ENCODE peak calls at places on chromosome X, in five cellular contexts. One of them, this sample, is unnamed.

GRCh38 chrX:119759333-119759766 is 962 bp downstream of the SOWAHD start:
- DNase-seq in upper lobe of right lung: no peak
- DNase-seq in NK-92 treated with Interleukin-12 subunit alpha and Interleukin-12 subunit beta, amount 100 ng/mL, for 24 hours: no peak
- DNase-seq in lung: no peak
- DNase-seq in GM23248: no peak
- DNase-seq in this sample: no peak

GRCh38 chrX:141760761-141761160 is 62.2 kb upstream of the SPANXD start:
- DNase-seq in upper lobe of right lung: no peak
- DNase-seq in NK-92 treated with Interleukin-12 subunit alpha and Interleukin-12 subunit beta, amount 100 ng/mL, for 24 hours: no peak
- DNase-seq in lung: no peak
- DNase-seq in GM23248: no peak
- DNase-seq in this sample: no peak

GRCh38 chrX:86148024-86148511 is at the start of gene DACH2:
- DNase-seq in upper lobe of right lung: peak; percentile 85
- DNase-seq in NK-92 treated with Interleukin-12 subunit alpha and Interleukin-12 subunit beta, amount 100 ng/mL, for 24 hours: no peak
- DNase-seq in lung: peak; percentile 64
- DNase-seq in GM23248: peak; percentile 49
- DNase-seq in this sample: no peak

GRCh38 chrX:148938348-148938747 is 437.9 kb downstream of the AFF2 start:
- DNase-seq in upper lobe of right lung: no peak
- DNase-seq in NK-92 treated with Interleukin-12 subunit alpha and Interleukin-12 subunit beta, amount 100 ng/mL, for 24 hours: no peak
- DNase-seq in lung: no peak
- DNase-seq in GM23248: no peak
- DNase-seq in this sample: no peak

GRCh38 chrX:150182176-150182575 is 180.9 kb upstream of the MAMLD1 start:
- DNase-seq in upper lobe of right lung: no peak
- DNase-seq in NK-92 treated with Interleukin-12 subunit alpha and Interleukin-12 subunit beta, amount 100 ng/mL, for 24 hours: no peak
- DNase-seq in lung: no peak
- DNase-seq in GM23248: peak; percentile 36
- DNase-seq in this sample: no peak

GRCh38 chrX:44244008-44244407 is 99.5 kb downstream of the EFHC2 start:
- DNase-seq in upper lobe of right lung: no peak
- DNase-seq in NK-92 treated with Interleukin-12 subunit alpha and Interleukin-12 subunit beta, amount 100 ng/mL, for 24 hours: no peak
- DNase-seq in lung: no peak
- DNase-seq in GM23248: peak; percentile 56
- DNase-seq in this sample: no peak

GRCh38 chrX:64204701-64205440 is 637 bp downstream of the AMER1 start:
- DNase-seq in upper lobe of right lung: peak; percentile 69
- DNase-seq in NK-92 treated with Interleukin-12 subunit alpha and Interleukin-12 subunit beta, amount 100 ng/mL, for 24 hours: no peak
- DNase-seq in lung: peak; percentile 29
- DNase-seq in GM23248: peak; percentile 71
- DNase-seq in this sample: no peak

GRCh38 chrX:22122510-22122909 is 90.4 kb downstream of the PHEX start:
- DNase-seq in upper lobe of right lung: no peak
- DNase-seq in NK-92 treated with Interleukin-12 subunit alpha and Interleukin-12 subunit beta, amount 100 ng/mL, for 24 hours: no peak
- DNase-seq in lung: no peak
- DNase-seq in GM23248: peak; percentile 76
- DNase-seq in this sample: no peak

GRCh38 chrX:133258481-133258880 is 40.3 kb upstream of the TFDP3 start:
- DNase-seq in upper lobe of right lung: no peak
- DNase-seq in NK-92 treated with Interleukin-12 subunit alpha and Interleukin-12 subunit beta, amount 100 ng/mL, for 24 hours: no peak
- DNase-seq in lung: no peak
- DNase-seq in GM23248: peak; percentile 68
- DNase-seq in this sample: no peak

GRCh38 chrX:22691966-22692565 is 307.7 kb upstream of the DDX53 start:
- DNase-seq in upper lobe of right lung: no peak
- DNase-seq in NK-92 treated with Interleukin-12 subunit alpha and Interleukin-12 subunit beta, amount 100 ng/mL, for 24 hours: no peak
- DNase-seq in lung: no peak
- DNase-seq in GM23248: no peak
- DNase-seq in this sample: no peak

GRCh38 chrX:17846045-17846444 is 15.1 kb downstream of the RAI2 start:
- DNase-seq in upper lobe of right lung: no peak
- DNase-seq in NK-92 treated with Interleukin-12 subunit alpha and Interleukin-12 subunit beta, amount 100 ng/mL, for 24 hours: no peak
- DNase-seq in lung: no peak
- DNase-seq in GM23248: no peak
- DNase-seq in this sample: no peak

GRCh38 chrX:115372026-115372610 is 82.6 kb downstream of the LUZP4 start:
- DNase-seq in upper lobe of right lung: no peak
- DNase-seq in NK-92 treated with Interleukin-12 subunit alpha and Interleukin-12 subunit beta, amount 100 ng/mL, for 24 hours: no peak
- DNase-seq in lung: no peak
- DNase-seq in GM23248: peak; percentile 74
- DNase-seq in this sample: no peak

GRCh38 chrX:1442724-1443367 is 9.9 kb downstream of the ASMTL start:
- DNase-seq in upper lobe of right lung: peak; percentile 34
- DNase-seq in NK-92 treated with Interleukin-12 subunit alpha and Interleukin-12 subunit beta, amount 100 ng/mL, for 24 hours: no peak
- DNase-seq in lung: no peak
- DNase-seq in GM23248: no peak
- DNase-seq in this sample: no peak

GRCh38 chrX:124406294-124407013 is 60.1 kb downstream of the SH2D1A start:
- DNase-seq in upper lobe of right lung: no peak
- DNase-seq in NK-92 treated with Interleukin-12 subunit alpha and Interleukin-12 subunit beta, amount 100 ng/mL, for 24 hours: peak; percentile 56
- DNase-seq in lung: peak; percentile 68
- DNase-seq in GM23248: peak; percentile 83
- DNase-seq in this sample: peak; percentile 4

GRCh38 chrX:139327355-139327754 is 203.2 kb upstream of the F9 start:
- DNase-seq in upper lobe of right lung: no peak
- DNase-seq in NK-92 treated with Interleukin-12 subunit alpha and Interleukin-12 subunit beta, amount 100 ng/mL, for 24 hours: no peak
- DNase-seq in lung: no peak
- DNase-seq in GM23248: no peak
- DNase-seq in this sample: no peak

GRCh38 chrX:147699061-147699460 is 212.7 kb upstream of the FMR1 start:
- DNase-seq in upper lobe of right lung: no peak
- DNase-seq in NK-92 treated with Interleukin-12 subunit alpha and Interleukin-12 subunit beta, amount 100 ng/mL, for 24 hours: no peak
- DNase-seq in lung: no peak
- DNase-seq in GM23248: no peak
- DNase-seq in this sample: no peak

GRCh38 chrX:146363919-146364318 is 445.7 kb upstream of the CXorf51B start:
- DNase-seq in upper lobe of right lung: no peak
- DNase-seq in NK-92 treated with Interleukin-12 subunit alpha and Interleukin-12 subunit beta, amount 100 ng/mL, for 24 hours: no peak
- DNase-seq in lung: no peak
- DNase-seq in GM23248: no peak
- DNase-seq in this sample: no peak

GRCh38 chrX:20431486-20431885 is 164.8 kb upstream of the RPS6KA3 start:
- DNase-seq in upper lobe of right lung: no peak
- DNase-seq in NK-92 treated with Interleukin-12 subunit alpha and Interleukin-12 subunit beta, amount 100 ng/mL, for 24 hours: no peak
- DNase-seq in lung: no peak
- DNase-seq in GM23248: no peak
- DNase-seq in this sample: no peak

GRCh38 chrX:64842492-64842891 is 133.8 kb downstream of the ZC4H2 start:
- DNase-seq in upper lobe of right lung: no peak
- DNase-seq in NK-92 treated with Interleukin-12 subunit alpha and Interleukin-12 subunit beta, amount 100 ng/mL, for 24 hours: peak; percentile 8
- DNase-seq in lung: no peak
- DNase-seq in GM23248: no peak
- DNase-seq in this sample: no peak

GRCh38 chrX:25853002-25853479 is 285.1 kb upstream of the MAGEB18 start:
- DNase-seq in upper lobe of right lung: no peak
- DNase-seq in NK-92 treated with Interleukin-12 subunit alpha and Interleukin-12 subunit beta, amount 100 ng/mL, for 24 hours: no peak
- DNase-seq in lung: no peak
- DNase-seq in GM23248: no peak
- DNase-seq in this sample: no peak

GRCh38 chrX:20711366-20711765 is 444.7 kb upstream of the RPS6KA3 start:
- DNase-seq in upper lobe of right lung: no peak
- DNase-seq in NK-92 treated with Interleukin-12 subunit alpha and Interleukin-12 subunit beta, amount 100 ng/mL, for 24 hours: no peak
- DNase-seq in lung: no peak
- DNase-seq in GM23248: no peak
- DNase-seq in this sample: no peak

GRCh38 chrX:15785176-15785735 is 5.0 kb upstream of the ZRSR2 start:
- DNase-seq in upper lobe of right lung: no peak
- DNase-seq in NK-92 treated with Interleukin-12 subunit alpha and Interleukin-12 subunit beta, amount 100 ng/mL, for 24 hours: peak; percentile 12
- DNase-seq in lung: no peak
- DNase-seq in GM23248: no peak
- DNase-seq in this sample: no peak

GRCh38 chrX:107686026-107686425 is 57.7 kb downstream of the PRPS1 start:
- DNase-seq in upper lobe of right lung: no peak
- DNase-seq in NK-92 treated with Interleukin-12 subunit alpha and Interleukin-12 subunit beta, amount 100 ng/mL, for 24 hours: no peak
- DNase-seq in lung: no peak
- DNase-seq in GM23248: no peak
- DNase-seq in this sample: no peak

GRCh38 chrX:132022115-132022862 is 813 bp upstream of the STK26 start:
- DNase-seq in upper lobe of right lung: no peak
- DNase-seq in NK-92 treated with Interleukin-12 subunit alpha and Interleukin-12 subunit beta, amount 100 ng/mL, for 24 hours: no peak
- DNase-seq in lung: no peak
- DNase-seq in GM23248: peak; percentile 8
- DNase-seq in this sample: no peak

GRCh38 chrX:153554519-153555167 is 37.2 kb downstream of the ATP2B3 start:
- DNase-seq in upper lobe of right lung: peak; percentile 73
- DNase-seq in NK-92 treated with Interleukin-12 subunit alpha and Interleukin-12 subunit beta, amount 100 ng/mL, for 24 hours: no peak
- DNase-seq in lung: peak; percentile 60
- DNase-seq in GM23248: peak; percentile 63
- DNase-seq in this sample: peak; percentile 36

GRCh38 chrX:2967998-2968909 is 38.1 kb upstream of the ARSH start:
- DNase-seq in upper lobe of right lung: no peak
- DNase-seq in NK-92 treated with Interleukin-12 subunit alpha and Interleukin-12 subunit beta, amount 100 ng/mL, for 24 hours: no peak
- DNase-seq in lung: no peak
- DNase-seq in GM23248: peak; percentile 66
- DNase-seq in this sample: no peak

GRCh38 chrX:5474282-5474681 is 754.4 kb downstream of the NLGN4X start:
- DNase-seq in upper lobe of right lung: no peak
- DNase-seq in NK-92 treated with Interleukin-12 subunit alpha and Interleukin-12 subunit beta, amount 100 ng/mL, for 24 hours: no peak
- DNase-seq in lung: no peak
- DNase-seq in GM23248: no peak
- DNase-seq in this sample: no peak

GRCh38 chrX:135086197-135086854 is 34.0 kb downstream of the ETDB start:
- DNase-seq in upper lobe of right lung: no peak
- DNase-seq in NK-92 treated with Interleukin-12 subunit alpha and Interleukin-12 subunit beta, amount 100 ng/mL, for 24 hours: no peak
- DNase-seq in lung: no peak
- DNase-seq in GM23248: peak; percentile 78
- DNase-seq in this sample: no peak

GRCh38 chrX:117996918-117997480 is 119.6 kb downstream of the KLHL13 start:
- DNase-seq in upper lobe of right lung: no peak
- DNase-seq in NK-92 treated with Interleukin-12 subunit alpha and Interleukin-12 subunit beta, amount 100 ng/mL, for 24 hours: no peak
- DNase-seq in lung: no peak
- DNase-seq in GM23248: no peak
- DNase-seq in this sample: no peak

GRCh38 chrX:47189906-47190305 is 3.7 kb upstream of the UBA1 start:
- DNase-seq in upper lobe of right lung: no peak
- DNase-seq in NK-92 treated with Interleukin-12 subunit alpha and Interleukin-12 subunit beta, amount 100 ng/mL, for 24 hours: no peak
- DNase-seq in lung: no peak
- DNase-seq in GM23248: no peak
- DNase-seq in this sample: no peak

GRCh38 chrX:139642241-139642927 is 65.6 kb downstream of the MCF2 start:
- DNase-seq in upper lobe of right lung: no peak
- DNase-seq in NK-92 treated with Interleukin-12 subunit alpha and Interleukin-12 subunit beta, amount 100 ng/mL, for 24 hours: no peak
- DNase-seq in lung: no peak
- DNase-seq in GM23248: peak; percentile 6
- DNase-seq in this sample: no peak

GRCh38 chrX:130091976-130092522 is 18.2 kb downstream of the ELF4 start:
- DNase-seq in upper lobe of right lung: peak; percentile 80
- DNase-seq in NK-92 treated with Interleukin-12 subunit alpha and Interleukin-12 subunit beta, amount 100 ng/mL, for 24 hours: peak; percentile 86
- DNase-seq in lung: peak; percentile 64
- DNase-seq in GM23248: no peak
- DNase-seq in this sample: peak; percentile 63

GRCh38 chrX:130778773-130779172 is 124.2 kb downstream of the ENOX2 start:
- DNase-seq in upper lobe of right lung: no peak
- DNase-seq in NK-92 treated with Interleukin-12 subunit alpha and Interleukin-12 subunit beta, amount 100 ng/mL, for 24 hours: no peak
- DNase-seq in lung: no peak
- DNase-seq in GM23248: peak; percentile 57
- DNase-seq in this sample: no peak

GRCh38 chrX:108537005-108537404 is 97.4 kb downstream of the COL4A5 start:
- DNase-seq in upper lobe of right lung: no peak
- DNase-seq in NK-92 treated with Interleukin-12 subunit alpha and Interleukin-12 subunit beta, amount 100 ng/mL, for 24 hours: no peak
- DNase-seq in lung: no peak
- DNase-seq in GM23248: peak; percentile 54
- DNase-seq in this sample: no peak

GRCh38 chrX:153800746-153801145 is 6.3 kb downstream of the SSR4 start:
- DNase-seq in upper lobe of right lung: no peak
- DNase-seq in NK-92 treated with Interleukin-12 subunit alpha and Interleukin-12 subunit beta, amount 100 ng/mL, for 24 hours: no peak
- DNase-seq in lung: no peak
- DNase-seq in GM23248: no peak
- DNase-seq in this sample: no peak

GRCh38 chrX:40008841-40009461 is 88.8 kb downstream of the BCOR start:
- DNase-seq in upper lobe of right lung: peak; percentile 69
- DNase-seq in NK-92 treated with Interleukin-12 subunit alpha and Interleukin-12 subunit beta, amount 100 ng/mL, for 24 hours: no peak
- DNase-seq in lung: no peak
- DNase-seq in GM23248: peak; percentile 43
- DNase-seq in this sample: no peak